ENCODE peak calls at places on chromosome 1, in seven cellular contexts. One of them, this sample, is unnamed.

GRCh38 chr1:150256193-150256548 is 1.4 kb upstream of the CA14 start:
- DNase-seq in mesendoderm: peak
- DNase-seq in fibroblast of villous mesenchyme: no peak
- DNase-seq in naive thymus-derived CD4-positive, alpha-beta T cell: no peak
- DNase-seq in upper lobe of right lung: no peak
- DNase-seq in GM12878: no peak
- DNase-seq in CD8-positive, alpha-beta memory T cell: no peak
- DNase-seq in this sample: no peak

GRCh38 chr1:192830596-192831241 is 21.9 kb downstream of the RGS2 start:
- DNase-seq in fibroblast of villous mesenchyme: no peak
- DNase-seq in CD8-positive, alpha-beta memory T cell: no peak
- DNase-seq in mesendoderm: peak
- DNase-seq in GM12878: no peak
- DNase-seq in upper lobe of right lung: no peak
- DNase-seq in naive thymus-derived CD4-positive, alpha-beta T cell: no peak
- DNase-seq in this sample: no peak

GRCh38 chr1:13951793-13952751 is 252.1 kb downstream of the PRDM2 start:
- DNase-seq in fibroblast of villous mesenchyme: no peak
- DNase-seq in GM12878: no peak
- DNase-seq in naive thymus-derived CD4-positive, alpha-beta T cell: no peak
- DNase-seq in upper lobe of right lung: no peak
- DNase-seq in mesendoderm: no peak
- DNase-seq in CD8-positive, alpha-beta memory T cell: no peak
- DNase-seq in this sample: no peak

GRCh38 chr1:94721240-94721639 is 98.9 kb upstream of the SLC44A3 start:
- DNase-seq in CD8-positive, alpha-beta memory T cell: no peak
- DNase-seq in naive thymus-derived CD4-positive, alpha-beta T cell: no peak
- DNase-seq in upper lobe of right lung: no peak
- DNase-seq in GM12878: peak
- DNase-seq in mesendoderm: no peak
- DNase-seq in fibroblast of villous mesenchyme: no peak
- DNase-seq in this sample: no peak

GRCh38 chr1:240027059-240027462 is 64.6 kb upstream of the FMN2 start:
- DNase-seq in GM12878: no peak
- DNase-seq in CD8-positive, alpha-beta memory T cell: no peak
- DNase-seq in upper lobe of right lung: no peak
- DNase-seq in naive thymus-derived CD4-positive, alpha-beta T cell: no peak
- DNase-seq in mesendoderm: peak
- DNase-seq in fibroblast of villous mesenchyme: peak
- DNase-seq in this sample: no peak

GRCh38 chr1:9603307-9603706 is 14.6 kb downstream of the TMEM201 start:
- DNase-seq in naive thymus-derived CD4-positive, alpha-beta T cell: no peak
- DNase-seq in fibroblast of villous mesenchyme: no peak
- DNase-seq in CD8-positive, alpha-beta memory T cell: no peak
- DNase-seq in upper lobe of right lung: peak
- DNase-seq in GM12878: no peak
- DNase-seq in mesendoderm: no peak
- DNase-seq in this sample: no peak

GRCh38 chr1:55868026-55868425 is 652.9 kb upstream of the USP24 start:
- DNase-seq in mesendoderm: no peak
- DNase-seq in naive thymus-derived CD4-positive, alpha-beta T cell: no peak
- DNase-seq in fibroblast of villous mesenchyme: peak
- DNase-seq in CD8-positive, alpha-beta memory T cell: no peak
- DNase-seq in GM12878: no peak
- DNase-seq in upper lobe of right lung: no peak
- DNase-seq in this sample: no peak

GRCh38 chr1:214400136-214400535 is 119.2 kb downstream of the SMYD2 start:
- DNase-seq in mesendoderm: no peak
- DNase-seq in naive thymus-derived CD4-positive, alpha-beta T cell: no peak
- DNase-seq in upper lobe of right lung: no peak
- DNase-seq in CD8-positive, alpha-beta memory T cell: no peak
- DNase-seq in GM12878: no peak
- DNase-seq in fibroblast of villous mesenchyme: no peak
- DNase-seq in this sample: no peak

GRCh38 chr1:94298861-94299260 is 61.5 kb upstream of the ARHGAP29 start:
- DNase-seq in fibroblast of villous mesenchyme: peak
- DNase-seq in naive thymus-derived CD4-positive, alpha-beta T cell: no peak
- DNase-seq in mesendoderm: no peak
- DNase-seq in GM12878: no peak
- DNase-seq in upper lobe of right lung: no peak
- DNase-seq in CD8-positive, alpha-beta memory T cell: no peak
- DNase-seq in this sample: no peak

GRCh38 chr1:14945132-14946010 is 208.2 kb upstream of the TMEM51 start:
- DNase-seq in fibroblast of villous mesenchyme: peak
- DNase-seq in mesendoderm: peak
- DNase-seq in GM12878: no peak
- DNase-seq in naive thymus-derived CD4-positive, alpha-beta T cell: no peak
- DNase-seq in upper lobe of right lung: peak
- DNase-seq in CD8-positive, alpha-beta memory T cell: no peak
- DNase-seq in this sample: no peak

GRCh38 chr1:197731449-197731848 is 43.8 kb downstream of the DENND1B start:
- DNase-seq in upper lobe of right lung: no peak
- DNase-seq in naive thymus-derived CD4-positive, alpha-beta T cell: no peak
- DNase-seq in GM12878: no peak
- DNase-seq in CD8-positive, alpha-beta memory T cell: no peak
- DNase-seq in mesendoderm: no peak
- DNase-seq in fibroblast of villous mesenchyme: no peak
- DNase-seq in this sample: no peak

GRCh38 chr1:39391741-39392679 is 99.4 kb upstream of the BMP8A start:
- DNase-seq in fibroblast of villous mesenchyme: peak
- DNase-seq in upper lobe of right lung: no peak
- DNase-seq in GM12878: no peak
- DNase-seq in naive thymus-derived CD4-positive, alpha-beta T cell: no peak
- DNase-seq in mesendoderm: peak
- DNase-seq in CD8-positive, alpha-beta memory T cell: no peak
- DNase-seq in this sample: no peak

GRCh38 chr1:68438310-68438709 is 11.4 kb downstream of the RPE65 start:
- DNase-seq in fibroblast of villous mesenchyme: no peak
- DNase-seq in CD8-positive, alpha-beta memory T cell: no peak
- DNase-seq in upper lobe of right lung: no peak
- DNase-seq in mesendoderm: no peak
- DNase-seq in GM12878: no peak
- DNase-seq in naive thymus-derived CD4-positive, alpha-beta T cell: no peak
- DNase-seq in this sample: no peak

GRCh38 chr1:235069577-235070563 is 58.8 kb downstream of the TOMM20 start:
- DNase-seq in mesendoderm: no peak
- DNase-seq in naive thymus-derived CD4-positive, alpha-beta T cell: no peak
- DNase-seq in upper lobe of right lung: peak
- DNase-seq in GM12878: no peak
- DNase-seq in CD8-positive, alpha-beta memory T cell: no peak
- DNase-seq in fibroblast of villous mesenchyme: no peak
- DNase-seq in this sample: no peak

GRCh38 chr1:76640092-76640491 is 227.2 kb upstream of the ST6GALNAC5 start:
- DNase-seq in mesendoderm: no peak
- DNase-seq in fibroblast of villous mesenchyme: peak
- DNase-seq in naive thymus-derived CD4-positive, alpha-beta T cell: no peak
- DNase-seq in GM12878: no peak
- DNase-seq in CD8-positive, alpha-beta memory T cell: no peak
- DNase-seq in upper lobe of right lung: no peak
- DNase-seq in this sample: no peak

GRCh38 chr1:97942161-97943123 is 21.6 kb upstream of the DPYD start:
- DNase-seq in mesendoderm: no peak
- DNase-seq in upper lobe of right lung: no peak
- DNase-seq in fibroblast of villous mesenchyme: no peak
- DNase-seq in CD8-positive, alpha-beta memory T cell: no peak
- DNase-seq in GM12878: no peak
- DNase-seq in naive thymus-derived CD4-positive, alpha-beta T cell: no peak
- DNase-seq in this sample: no peak

GRCh38 chr1:145708063-145708462 is 895 bp upstream of the PDZK1 start:
- DNase-seq in GM12878: no peak
- DNase-seq in upper lobe of right lung: no peak
- DNase-seq in fibroblast of villous mesenchyme: no peak
- DNase-seq in CD8-positive, alpha-beta memory T cell: no peak
- DNase-seq in mesendoderm: peak
- DNase-seq in naive thymus-derived CD4-positive, alpha-beta T cell: no peak
- DNase-seq in this sample: no peak

GRCh38 chr1:145702826-145703225 is 4.3 kb downstream of the PDZK1 start:
- DNase-seq in CD8-positive, alpha-beta memory T cell: no peak
- DNase-seq in fibroblast of villous mesenchyme: no peak
- DNase-seq in GM12878: no peak
- DNase-seq in upper lobe of right lung: no peak
- DNase-seq in mesendoderm: no peak
- DNase-seq in naive thymus-derived CD4-positive, alpha-beta T cell: no peak
- DNase-seq in this sample: no peak

GRCh38 chr1:145705634-145706033 is 1.5 kb downstream of the PDZK1 start:
- DNase-seq in naive thymus-derived CD4-positive, alpha-beta T cell: no peak
- DNase-seq in fibroblast of villous mesenchyme: no peak
- DNase-seq in CD8-positive, alpha-beta memory T cell: no peak
- DNase-seq in GM12878: no peak
- DNase-seq in mesendoderm: no peak
- DNase-seq in upper lobe of right lung: no peak
- DNase-seq in this sample: no peak

GRCh38 chr1:145707183-145707867 is at the start of gene PDZK1:
- DNase-seq in upper lobe of right lung: no peak
- DNase-seq in mesendoderm: peak
- DNase-seq in fibroblast of villous mesenchyme: no peak
- DNase-seq in naive thymus-derived CD4-positive, alpha-beta T cell: no peak
- DNase-seq in GM12878: no peak
- DNase-seq in CD8-positive, alpha-beta memory T cell: no peak
- DNase-seq in this sample: no peak

GRCh38 chr1:145706282-145706681 is 886 bp downstream of the PDZK1 start:
- DNase-seq in mesendoderm: no peak
- DNase-seq in fibroblast of villous mesenchyme: no peak
- DNase-seq in upper lobe of right lung: no peak
- DNase-seq in GM12878: no peak
- DNase-seq in naive thymus-derived CD4-positive, alpha-beta T cell: no peak
- DNase-seq in CD8-positive, alpha-beta memory T cell: no peak
- DNase-seq in this sample: no peak
- H3K4me3 ChIP-seq in mesendoderm: no peak
- H3K4me3 ChIP-seq in fibroblast of villous mesenchyme: no peak
- H3K4me3 ChIP-seq in upper lobe of right lung: no peak
- H3K4me3 ChIP-seq in GM12878: no peak
- H3K4me3 ChIP-seq in naive thymus-derived CD4-positive, alpha-beta T cell: no peak
- H3K4me3 ChIP-seq in CD8-positive, alpha-beta memory T cell: no peak
- H3K4me3 ChIP-seq in this sample: no peak

DNA sequence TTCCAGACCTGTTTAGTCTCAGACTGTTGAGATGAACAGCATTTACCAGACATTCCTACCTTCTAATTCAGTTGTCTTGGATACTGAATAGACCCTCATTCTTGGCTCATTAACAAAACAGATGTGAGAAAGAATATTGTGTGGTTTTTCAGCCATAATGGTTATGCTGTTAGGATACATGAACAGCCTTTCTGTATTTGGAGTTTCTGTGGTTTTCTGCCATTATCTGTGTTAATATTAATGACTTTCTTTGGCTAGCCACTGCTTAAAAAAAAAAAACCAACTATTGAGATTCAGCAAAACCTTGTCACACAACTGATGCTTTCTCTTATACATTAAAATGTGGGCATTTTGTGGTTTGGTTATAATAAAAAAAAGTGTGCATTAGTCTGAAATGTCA is 5.1 kb downstream of the AGO3 start:
- DNase-seq in GM12878: peak
- DNase-seq in CD8-positive, alpha-beta memory T cell: no peak
- DNase-seq in fibroblast of villous mesenchyme: peak
- DNase-seq in mesendoderm: no peak
- DNase-seq in upper lobe of right lung: no peak
- DNase-seq in naive thymus-derived CD4-positive, alpha-beta T cell: no peak
- DNase-seq in this sample: no peak
- H3K4me3 ChIP-seq in GM12878: no peak
- H3K4me3 ChIP-seq in CD8-positive, alpha-beta memory T cell: no peak
- H3K4me3 ChIP-seq in fibroblast of villous mesenchyme: no peak
- H3K4me3 ChIP-seq in mesendoderm: no peak
- H3K4me3 ChIP-seq in upper lobe of right lung: no peak
- H3K4me3 ChIP-seq in naive thymus-derived CD4-positive, alpha-beta T cell: no peak
- H3K4me3 ChIP-seq in this sample: no peak

DNA sequence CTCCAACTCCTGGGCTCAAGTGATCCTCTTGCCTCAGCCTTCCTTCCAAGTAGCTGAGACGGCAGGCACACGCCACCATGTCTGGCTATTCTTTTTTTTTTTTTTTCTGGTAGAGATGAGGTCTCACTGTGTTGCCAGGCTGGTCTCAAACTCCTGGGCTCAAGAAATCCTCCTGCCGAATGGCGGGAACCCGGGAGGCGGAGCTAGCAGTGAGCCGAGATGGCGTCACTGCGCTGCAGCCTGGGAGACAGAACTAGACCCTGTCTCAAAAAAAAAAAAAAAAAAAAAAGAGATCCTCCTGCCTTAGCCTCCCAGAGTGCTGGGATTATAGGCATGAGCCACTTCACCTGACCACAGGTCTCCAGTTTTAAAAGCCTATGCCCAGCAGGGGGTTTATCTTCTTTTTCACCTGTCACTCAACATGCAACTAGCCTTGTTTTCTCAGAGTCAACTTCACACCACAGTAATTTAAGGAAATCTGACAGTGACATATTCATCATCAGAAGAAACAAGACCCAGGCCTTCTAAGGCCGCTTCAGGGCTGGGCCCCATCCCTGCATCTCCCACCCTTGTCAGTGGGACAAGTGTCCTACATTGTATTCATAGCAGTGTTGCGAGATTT is 38.3 kb upstream of the GALNT2 start:
- DNase-seq in mesendoderm: no peak
- DNase-seq in fibroblast of villous mesenchyme: no peak
- DNase-seq in GM12878: no peak
- DNase-seq in upper lobe of right lung: no peak
- DNase-seq in CD8-positive, alpha-beta memory T cell: no peak
- DNase-seq in naive thymus-derived CD4-positive, alpha-beta T cell: no peak
- DNase-seq in this sample: no peak
- H3K4me3 ChIP-seq in mesendoderm: no peak
- H3K4me3 ChIP-seq in fibroblast of villous mesenchyme: no peak
- H3K4me3 ChIP-seq in GM12878: no peak
- H3K4me3 ChIP-seq in upper lobe of right lung: no peak
- H3K4me3 ChIP-seq in CD8-positive, alpha-beta memory T cell: no peak
- H3K4me3 ChIP-seq in naive thymus-derived CD4-positive, alpha-beta T cell: no peak
- H3K4me3 ChIP-seq in this sample: no peak

GRCh38 chr1:161768986-161769672 is 3.0 kb downstream of the ATF6 start:
- DNase-seq in CD8-positive, alpha-beta memory T cell: no peak
- DNase-seq in fibroblast of villous mesenchyme: no peak
- DNase-seq in mesendoderm: no peak
- DNase-seq in upper lobe of right lung: no peak
- DNase-seq in GM12878: no peak
- DNase-seq in naive thymus-derived CD4-positive, alpha-beta T cell: no peak
- DNase-seq in this sample: no peak

GRCh38 chr1:161771166-161771565 is 5.0 kb downstream of the ATF6 start:
- DNase-seq in mesendoderm: no peak
- DNase-seq in GM12878: no peak
- DNase-seq in naive thymus-derived CD4-positive, alpha-beta T cell: no peak
- DNase-seq in CD8-positive, alpha-beta memory T cell: peak
- DNase-seq in upper lobe of right lung: no peak
- DNase-seq in fibroblast of villous mesenchyme: no peak
- DNase-seq in this sample: no peak

GRCh38 chr1:161770250-161770649 is 4.1 kb downstream of the ATF6 start:
- DNase-seq in mesendoderm: no peak
- DNase-seq in GM12878: no peak
- DNase-seq in fibroblast of villous mesenchyme: no peak
- DNase-seq in upper lobe of right lung: no peak
- DNase-seq in CD8-positive, alpha-beta memory T cell: no peak
- DNase-seq in naive thymus-derived CD4-positive, alpha-beta T cell: no peak
- DNase-seq in this sample: no peak

GRCh38 chr1:161766102-161766981 is at the start of gene ATF6:
- DNase-seq in CD8-positive, alpha-beta memory T cell: peak
- DNase-seq in upper lobe of right lung: peak
- DNase-seq in mesendoderm: peak
- DNase-seq in naive thymus-derived CD4-positive, alpha-beta T cell: peak
- DNase-seq in fibroblast of villous mesenchyme: peak
- DNase-seq in GM12878: peak
- DNase-seq in this sample: peak

DNA sequence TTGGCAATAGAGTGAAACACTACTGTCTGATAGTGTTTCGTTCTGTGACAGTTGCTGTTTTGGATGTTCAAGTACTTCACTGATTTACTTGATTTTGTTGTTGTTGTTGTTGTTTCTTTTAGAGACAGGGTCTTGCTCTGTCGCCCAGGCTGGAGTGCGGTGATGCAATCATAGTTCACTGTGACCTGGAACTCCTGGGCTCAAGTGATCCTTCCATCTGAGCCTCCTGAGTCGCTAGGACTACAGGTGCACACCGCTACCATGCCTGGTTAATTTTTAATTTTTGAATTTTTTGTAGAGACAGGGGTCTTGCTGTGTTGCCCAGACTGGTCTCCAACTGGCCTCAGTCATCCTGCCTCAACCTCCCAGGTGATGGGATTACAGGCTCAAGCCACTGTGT is 2.3 kb downstream of the ATF6 start:
- DNase-seq in CD8-positive, alpha-beta memory T cell: no peak
- DNase-seq in GM12878: no peak
- DNase-seq in mesendoderm: no peak
- DNase-seq in fibroblast of villous mesenchyme: no peak
- DNase-seq in upper lobe of right lung: no peak
- DNase-seq in naive thymus-derived CD4-positive, alpha-beta T cell: no peak
- DNase-seq in this sample: no peak
- H3K4me3 ChIP-seq in CD8-positive, alpha-beta memory T cell: no peak
- H3K4me3 ChIP-seq in GM12878: peak
- H3K4me3 ChIP-seq in mesendoderm: no peak
- H3K4me3 ChIP-seq in fibroblast of villous mesenchyme: no peak
- H3K4me3 ChIP-seq in upper lobe of right lung: no peak
- H3K4me3 ChIP-seq in naive thymus-derived CD4-positive, alpha-beta T cell: no peak
- H3K4me3 ChIP-seq in this sample: peak

This sample was measured in CD4-positive, CD25-positive, alpha-beta regulatory T cell.